ENCODE peak calls at places on chromosome 15, in four cellular contexts. V is glutamatergic neuron; N is neuronal stem cell; F is naive thymus-derived CD8-positive, alpha-beta T cell. K is an unnamed sample.

GRCh38 chr15:89078831-89079810 is 9.1 kb upstream of the ABHD2 start:
- DNase-seq in V (no peak), N (no peak), F (no peak), K (no peak)

GRCh38 chr15:70385052-70385451 is 287.3 kb upstream of the TLE3 start:
- DNase-seq in V (no peak), N (no peak), F (no peak), K (no peak)

GRCh38 chr15:67914537-67915373 is 74.9 kb upstream of the RNU6-1 start:
- DNase-seq in V (peak), N (peak), F (no peak), K (no peak)

GRCh38 chr15:85826756-85827515 is 32.2 kb upstream of the KLHL25 start:
- DNase-seq in V (no peak), N (no peak), F (no peak), K (no peak)

GRCh38 chr15:81256916-81257315 is 60.2 kb downstream of the IL16 start:
- DNase-seq in V (no peak), N (no peak), F (no peak), K (peak)

GRCh38 chr15:60477991-60478632 is 830 bp downstream of the ICE2 start:
- DNase-seq in V (no peak), N (no peak), F (no peak), K (no peak)

GRCh38 chr15:65541231-65541630 is 11.0 kb downstream of the HACD3 start:
- DNase-seq in V (no peak), N (no peak), F (no peak), K (no peak)

GRCh38 chr15:43237842-43238470 is 17.1 kb upstream of the EPB42 start:
- DNase-seq in V (no peak), N (no peak), F (no peak), K (no peak)

GRCh38 chr15:36808401-36809160 is 229.2 kb downstream of the CDIN1 start:
- DNase-seq in V (no peak), N (no peak), F (no peak), K (no peak)

GRCh38 chr15:82850731-82851130 is 41.3 kb downstream of the WHAMM start:
- DNase-seq in V (peak), N (no peak), F (no peak), K (no peak)

GRCh38 chr15:66433726-66434125 is 47.0 kb downstream of the MAP2K1 start:
- DNase-seq in V (no peak), N (no peak), F (no peak), K (no peak)

GRCh38 chr15:49079340-49080039 is 33.2 kb upstream of the SECISBP2L start:
- DNase-seq in V (no peak), N (no peak), F (no peak), K (no peak)

GRCh38 chr15:93028632-93029612 is 60.1 kb downstream of the RGMA start:
- DNase-seq in V (no peak), N (no peak), F (no peak), K (peak)

GRCh38 chr15:59555696-59556095 is 55.9 kb upstream of the GCNT3 start:
- DNase-seq in V (no peak), N (no peak), F (no peak), K (no peak)

GRCh38 chr15:90295270-90295648 is 29.8 kb downstream of the NGRN start:
- DNase-seq in V (no peak), N (no peak), F (no peak), K (no peak)

GRCh38 chr15:67087507-67088172 is 22.2 kb downstream of the SMAD3 start:
- DNase-seq in V (no peak), N (no peak), F (no peak), K (no peak)

GRCh38 chr15:39456582-39457330 is 124.1 kb upstream of the THBS1 start:
- DNase-seq in V (no peak), N (no peak), F (no peak), K (no peak)

GRCh38 chr15:42085236-42085605 is 9.1 kb downstream of the PLA2G4D start:
- DNase-seq in V (no peak), N (no peak), F (no peak), K (no peak)

GRCh38 chr15:48559270-48559669 is 86.2 kb downstream of the FBN1 start:
- DNase-seq in V (no peak), N (peak), F (no peak), K (peak)

GRCh38 chr15:71115567-71116351 is 488 bp downstream of the THSD4 start:
- DNase-seq in V (peak), N (no peak), F (no peak), K (no peak)

GRCh38 chr15:79315623-79316328 is 4.9 kb downstream of the TMED3 start:
- DNase-seq in V (no peak), N (no peak), F (no peak), K (no peak)

GRCh38 chr15:38164061-38164460 is 88.6 kb upstream of the SPRED1 start:
- DNase-seq in V (no peak), N (no peak), F (no peak), K (no peak)

GRCh38 chr15:61083081-61083780 is 145.9 kb downstream of the RORA start:
- DNase-seq in V (no peak), N (no peak), F (no peak), K (no peak)

GRCh38 chr15:26767169-26767670 is 5.6 kb downstream of the GABRB3 start:
- DNase-seq in V (peak), N (peak), F (no peak), K (no peak)

GRCh38 chr15:62389887-62390792 is 225.1 kb upstream of the C2CD4B start:
- DNase-seq in V (peak), N (peak), F (peak), K (peak)

GRCh38 chr15:31459011-31459748 is 132.5 kb downstream of the KLF13 start:
- DNase-seq in V (no peak), N (no peak), F (no peak), K (no peak)

GRCh38 chr15:39774688-39775267 is 7.9 kb downstream of the FSIP1 start:
- DNase-seq in V (no peak), N (no peak), F (peak), K (no peak)

GRCh38 chr15:91572110-91572509 is 281.4 kb upstream of the SLCO3A1 start:
- DNase-seq in V (no peak), N (no peak), F (no peak), K (peak)

GRCh38 chr15:61155741-61156700 is 73.1 kb downstream of the RORA start:
- DNase-seq in V (no peak), N (no peak), F (no peak), K (peak)

GRCh38 chr15:32834156-32834555 is 116.4 kb downstream of the GREM1 start:
- DNase-seq in V (no peak), N (no peak), F (no peak), K (no peak)

GRCh38 chr15:69056365-69056764 is 41.9 kb downstream of the NOX5 start:
- DNase-seq in V (no peak), N (no peak), F (no peak), K (no peak)

GRCh38 chr15:88389120-88389519 is 78.1 kb downstream of the MRPL46 start:
- DNase-seq in V (no peak), N (no peak), F (no peak), K (no peak)

GRCh38 chr15:31160297-31160696 is 58.8 kb upstream of the TRPM1 start:
- DNase-seq in V (no peak), N (no peak), F (no peak), K (no peak)

K was measured in astrocyte of the cerebellum.